ENCODE peak calls at places on chromosomes 11 and 22, in seven cellular contexts. C is HCT116, N is fibroblast of lung, R is right lobe of liver, Z is left ventricle myocardium inferior, S is cardiac muscle cell, X is heart right ventricle. M is an unnamed sample. For H3K27me3, the result is how much of the 10 kb centered on the place peaks cover.

GRCh38 chr11:41789376-41789775 is 329.9 kb upstream of the LRRC4C start:
- DNase-seq in C (no peak), N (no peak), R (no peak), Z (no peak), S (no peak), X (no peak), M (no peak)

GRCh38 chr22:37972527-37972926 is 11.8 kb downstream of the SOX10 start:
- DNase-seq in C (no peak), N (no peak), R (no peak), Z (no peak), S (peak), X (no peak), M (no peak)

GRCh38 chr11:17162376-17162775 is 45.4 kb downstream of the PIK3C2A start:
- DNase-seq in C (no peak), N (no peak), R (no peak), Z (no peak), S (no peak), X (no peak), M (no peak)

GRCh38 chr11:33885338-33886005 is 6.4 kb downstream of the LMO2 start:
- DNase-seq in C (no peak), N (no peak), R (no peak), Z (no peak), S (no peak), X (no peak), M (no peak)

GRCh38 chr22:41511521-41511968 is 32.7 kb downstream of the POLR3H start:
- DNase-seq in C (no peak), N (no peak), R (no peak), Z (no peak), S (no peak), X (peak), M (no peak)

GRCh38 chr11:78595431-78596130 is 20.9 kb upstream of the NARS2 start:
- DNase-seq in C (no peak), N (peak), R (no peak), Z (no peak), S (no peak), X (no peak), M (no peak)

GRCh38 chr22:30655532-30655931 is 12.1 kb downstream of the DUSP18 start:
- DNase-seq in C (no peak), N (no peak), R (no peak), Z (no peak), S (no peak), X (no peak), M (no peak)

GRCh38 chr11:11611381-11611780 is 10.4 kb downstream of the GALNT18 start:
- DNase-seq in C (no peak), N (no peak), R (no peak), Z (no peak), S (no peak), X (peak), M (no peak)

GRCh38 chr11:69860796-69861445 is 41.7 kb upstream of the FGF3 start:
- DNase-seq in C (no peak), N (no peak), R (no peak), Z (no peak), S (no peak), X (no peak), M (no peak)

GRCh38 chr22:30649430-30650007 is 13.9 kb downstream of the SLC35E4 start:
- DNase-seq in C (peak), N (peak), R (peak), Z (peak), S (no peak), X (no peak), M (peak)

GRCh38 chr22:32199341-32199740 is 5.5 kb downstream of the RFPL2 start:
- DNase-seq in C (no peak), N (no peak), R (no peak), Z (no peak), S (no peak), X (no peak), M (no peak)

GRCh38 chr11:104858882-104859735 is 39.2 kb downstream of the CASP12 start:
- DNase-seq in C (no peak), N (no peak), R (no peak), Z (no peak), S (no peak), X (no peak), M (no peak)

GRCh38 chr11:10139081-10139480 is 154.9 kb downstream of the SBF2 start:
- DNase-seq in C (no peak), N (no peak), R (no peak), Z (no peak), S (no peak), X (no peak), M (no peak)

GRCh38 chr22:37146507-37147180 is 3.1 kb downstream of the IL2RB start:
- DNase-seq in C (no peak), N (no peak), R (peak), Z (no peak), S (no peak), X (no peak), M (no peak)

GRCh38 chr11:126197277-126197939 is 14.0 kb downstream of the RPUSD4 start:
- DNase-seq in C (no peak), N (peak), R (peak), Z (no peak), S (no peak), X (no peak), M (no peak)

GRCh38 chr11:112465433-112466024 is 204.9 kb upstream of the PLET1 start:
- DNase-seq in C (no peak), N (no peak), R (no peak), Z (no peak), S (no peak), X (no peak), M (no peak)

GRCh38 chr11:14764899-14765527 is 121.4 kb downstream of the PDE3B start:
- DNase-seq in C (no peak), N (peak), R (no peak), Z (no peak), S (no peak), X (no peak), M (peak)

GRCh38 chr11:35247863-35248262 is 108.9 kb downstream of the CD44 start:
- DNase-seq in C (no peak), N (no peak), R (no peak), Z (no peak), S (no peak), X (no peak), M (no peak)

GRCh38 chr11:68081691-68082090 is 39.5 kb downstream of the CHKA start:
- DNase-seq in C (no peak), N (peak), R (no peak), Z (no peak), S (no peak), X (no peak), M (no peak)

GRCh38 chr22:41382098-41382578 is 396 bp downstream of the TEF start:
- DNase-seq in C (no peak), N (peak), R (peak), Z (peak), S (peak), X (peak), M (peak)

GRCh38 chr11:125123947-125124633 is 12.7 kb upstream of the TMEM218 start:
- DNase-seq in C (peak), N (peak), R (peak), Z (peak), S (peak), X (peak), M (no peak)

GRCh38 chr11:127332896-127333295 is 332.3 kb upstream of the KIRREL3 start:
- DNase-seq in C (no peak), N (no peak), R (no peak), Z (no peak), S (no peak), X (no peak), M (no peak)

GRCh38 chr11:22795914-22796313 is 33.7 kb downstream of the SVIP start:
- DNase-seq in C (no peak), N (no peak), R (no peak), Z (no peak), S (no peak), X (no peak), M (no peak)

GRCh38 chr22:36326178-36327161 is 61.3 kb downstream of the MYH9 start:
- DNase-seq in C (no peak), N (no peak), R (no peak), Z (no peak), S (no peak), X (no peak), M (no peak)

GRCh38 chr22:17913705-17914282 is 110.6 kb downstream of the MICAL3 start:
- DNase-seq in C (no peak), N (peak), R (no peak), Z (no peak), S (no peak), X (no peak), M (no peak)

GRCh38 chr11:78416285-78417174 is 1.1 kb downstream of the GAB2 start:
- DNase-seq in C (peak), N (peak), R (peak), Z (peak), S (peak), X (peak), M (peak)

GRCh38 chr11:76115555-76115954 is 90.7 kb downstream of the WNT11 start:
- DNase-seq in C (no peak), N (no peak), R (no peak), Z (no peak), S (no peak), X (no peak), M (no peak)
- H3K27me3 ChIP-seq in C (under half), N (under half), R (under half), Z (under half), S (under half), X (under half), M (under half)

DNA sequence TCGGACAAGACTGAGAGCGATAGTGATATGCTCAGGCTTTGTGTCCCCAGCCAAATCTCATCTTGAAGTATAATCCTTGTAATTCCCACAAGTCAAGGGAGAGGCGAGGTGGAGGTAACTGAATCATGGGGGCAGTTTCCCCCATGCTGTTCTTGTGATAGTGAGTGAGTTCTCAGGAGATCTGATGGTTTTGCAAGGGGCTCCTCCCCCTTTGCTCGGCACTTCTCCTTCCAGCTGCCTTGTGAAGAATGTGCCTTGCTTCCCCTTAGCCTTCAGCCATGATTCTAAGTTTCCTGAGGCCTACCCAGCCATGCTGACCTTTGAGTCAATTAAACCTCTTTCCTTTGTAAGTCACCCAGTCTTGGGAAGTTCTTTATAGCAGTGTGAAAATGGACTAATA is 7.5 kb upstream of the FOLR2 start:
- DNase-seq in C (no peak), N (no peak), R (no peak), Z (no peak), S (no peak), X (no peak), M (no peak)
- TF ChIP-seq CTCF in C (no peak), N (no peak), R (no peak), Z (no peak), S (no peak), X (no peak), M (no peak)

GRCh38 chr22:22741843-22742242 is 97.4 kb downstream of the GGTLC2 start:
- DNase-seq in C (no peak), N (no peak), R (no peak), Z (no peak), S (no peak), X (no peak), M (no peak)
- H3K27me3 ChIP-seq in C (half or more), N (under half), R (under half), Z (half or more), S (under half), X (under half), M (under half)

DNA sequence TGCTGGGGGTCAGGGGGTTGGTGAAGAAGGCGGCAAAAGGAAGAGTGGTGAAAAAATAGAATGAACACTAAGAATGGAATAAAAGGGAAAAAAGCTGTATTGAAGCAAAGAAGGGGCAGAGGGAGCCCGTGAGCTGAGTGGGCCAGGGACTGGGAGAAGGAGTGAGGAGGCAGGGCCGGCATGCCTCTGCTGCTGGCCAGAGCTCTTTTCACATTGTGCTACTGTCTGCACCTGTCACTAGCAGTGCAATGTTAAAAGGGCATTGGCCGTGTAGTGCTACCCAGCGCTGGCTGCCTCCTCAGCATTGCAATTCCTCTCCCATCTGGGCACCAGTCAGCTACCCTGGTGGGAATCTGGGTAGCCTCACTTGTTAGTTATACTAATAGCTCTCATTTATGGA is 8.7 kb downstream of the YPEL4 start:
- DNase-seq in C (no peak), N (no peak), R (no peak), Z (no peak), S (peak), X (no peak), M (no peak)
- TF ChIP-seq CTCF in C (no peak), N (peak), R (peak), Z (no peak), S (peak), X (no peak), M (no peak)

GRCh38 chr11:46666516-46666915 is 33.9 kb downstream of the ARHGAP1 start:
- DNase-seq in C (no peak), N (no peak), R (no peak), Z (peak), S (no peak), X (peak), M (no peak)

GRCh38 chr11:46665356-46665755 is 35.1 kb downstream of the ARHGAP1 start:
- DNase-seq in C (no peak), N (no peak), R (no peak), Z (no peak), S (no peak), X (no peak), M (no peak)

GRCh38 chr11:46663277-46663940 is 37.0 kb downstream of the ARHGAP1 start:
- DNase-seq in C (no peak), N (no peak), R (no peak), Z (no peak), S (no peak), X (no peak), M (no peak)

GRCh38 chr11:46666982-46667590 is 33.3 kb downstream of the ARHGAP1 start:
- DNase-seq in C (no peak), N (no peak), R (no peak), Z (no peak), S (no peak), X (no peak), M (no peak)

GRCh38 chr11:46664612-46665011 is 35.8 kb downstream of the ARHGAP1 start:
- DNase-seq in C (no peak), N (no peak), R (no peak), Z (no peak), S (no peak), X (no peak), M (no peak)
- H3K27me3 ChIP-seq in C (under half), N (under half), R (under half), Z (under half), S (under half), X (under half), M (under half)

GRCh38 chr22:27626675-27627443 is 174.7 kb downstream of the MN1 start:
- DNase-seq in C (no peak), N (no peak), R (no peak), Z (no peak), S (no peak), X (no peak), M (no peak)

GRCh38 chr22:27628341-27628740 is 173.2 kb downstream of the MN1 start:
- DNase-seq in C (no peak), N (no peak), R (no peak), Z (no peak), S (no peak), X (no peak), M (no peak)

GRCh38 chr22:27627901-27628300 is 173.7 kb downstream of the MN1 start:
- DNase-seq in C (no peak), N (no peak), R (no peak), Z (no peak), S (no peak), X (no peak), M (no peak)

GRCh38 chr22:27625769-27626674 is 175.5 kb downstream of the MN1 start:
- DNase-seq in C (no peak), N (no peak), R (no peak), Z (no peak), S (no peak), X (no peak), M (no peak)

GRCh38 chr22:27627444-27627833 is 174.1 kb downstream of the MN1 start:
- DNase-seq in C (peak), N (no peak), R (no peak), Z (no peak), S (no peak), X (no peak), M (no peak)
- TF ChIP-seq CTCF in C (peak), N (no peak), R (no peak), Z (no peak), S (no peak), X (no peak), M (no peak)

GRCh38 chr11:57459112-57460016 is 964 bp upstream of the RTN4RL2 start:
- DNase-seq in C (no peak), N (no peak), R (no peak), Z (no peak), S (peak), X (no peak), M (peak)

GRCh38 chr11:57458410-57459111 is 1.8 kb upstream of the RTN4RL2 start:
- DNase-seq in C (no peak), N (no peak), R (peak), Z (peak), S (peak), X (peak), M (no peak)

GRCh38 chr11:57457643-57458023 is 2.7 kb upstream of the RTN4RL2 start:
- DNase-seq in C (no peak), N (no peak), R (no peak), Z (no peak), S (no peak), X (no peak), M (no peak)

GRCh38 chr11:57456960-57457642 is 3.2 kb upstream of the RTN4RL2 start:
- DNase-seq in C (peak), N (peak), R (peak), Z (peak), S (peak), X (peak), M (peak)

GRCh38 chr11:57458060-57458409 is 2.3 kb upstream of the RTN4RL2 start:
- DNase-seq in C (no peak), N (no peak), R (peak), Z (no peak), S (no peak), X (no peak), M (no peak)
- H3K27me3 ChIP-seq in C (under half), N (under half), R (under half), Z (half or more), S (half or more), X (under half), M (under half)

GRCh38 chr22:43273902-43274484 is 69.2 kb downstream of the SCUBE1 start:
- DNase-seq in C (peak), N (peak), R (no peak), Z (no peak), S (peak), X (peak), M (peak)

GRCh38 chr22:43272301-43272700 is 70.9 kb downstream of the SCUBE1 start:
- DNase-seq in C (no peak), N (no peak), R (no peak), Z (no peak), S (no peak), X (no peak), M (no peak)

GRCh38 chr22:43274595-43275240 is 68.5 kb downstream of the SCUBE1 start:
- DNase-seq in C (no peak), N (no peak), R (no peak), Z (no peak), S (no peak), X (no peak), M (no peak)

GRCh38 chr22:43270949-43271348 is 72.2 kb downstream of the SCUBE1 start:
- DNase-seq in C (no peak), N (no peak), R (no peak), Z (no peak), S (no peak), X (no peak), M (no peak)

DNA sequence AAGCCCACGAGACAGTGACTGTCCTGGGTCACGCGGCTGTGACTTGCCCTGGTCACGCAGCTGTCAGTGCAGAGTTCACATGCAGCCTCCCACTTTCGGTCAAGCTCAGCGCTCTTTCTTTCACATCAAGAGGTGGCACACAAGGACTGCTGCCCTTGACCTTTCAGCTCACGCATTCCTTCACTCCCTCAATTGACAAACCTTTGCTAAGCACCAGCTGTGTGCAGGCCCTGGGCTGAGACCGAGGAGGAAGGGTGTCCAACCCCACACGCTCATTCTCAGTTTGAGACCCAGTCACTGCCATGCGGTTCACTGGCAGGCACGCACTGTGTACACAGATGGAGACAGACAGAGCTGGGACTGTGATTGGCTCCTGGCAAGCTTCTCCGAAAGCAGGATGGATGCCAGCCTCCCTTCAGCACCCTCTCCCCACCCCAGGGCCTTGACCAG is 70.3 kb downstream of the SCUBE1 start:
- DNase-seq in C (no peak), N (no peak), R (peak), Z (no peak), S (peak), X (no peak), M (no peak)
- TF ChIP-seq CTCF in C (no peak), N (no peak), R (no peak), Z (no peak), S (no peak), X (no peak), M (no peak)

M was measured in CD4-positive, alpha-beta T cell.